ENCODE peak calls at places on chromosomes 6 and 20, in four cellular contexts. One of them, this sample, is unnamed.
A peak's percentile ranks its signal among the peaks of the same experiment; 100 is the strongest.

GRCh38 chr6:106747139-106747538 is 117.8 kb downstream of the QRSL1 start:
- DNase-seq in mammary epithelial cell: peak; percentile 85
- DNase-seq in mesenchymal stem cell: no peak
- DNase-seq in OCI-LY7: no peak
- DNase-seq in this sample: no peak

GRCh38 chr20:61846741-61847419 is 218.8 kb downstream of the TAF4 start:
- DNase-seq in mammary epithelial cell: no peak
- DNase-seq in mesenchymal stem cell: no peak
- DNase-seq in OCI-LY7: no peak
- DNase-seq in this sample: no peak

GRCh38 chr20:39259808-39260207 is 297.7 kb downstream of the DHX35 start:
- DNase-seq in mammary epithelial cell: no peak
- DNase-seq in mesenchymal stem cell: no peak
- DNase-seq in OCI-LY7: no peak
- DNase-seq in this sample: peak; percentile 62

GRCh38 chr20:24935140-24935539 is 13.9 kb upstream of the CST7 start:
- DNase-seq in mammary epithelial cell: no peak
- DNase-seq in mesenchymal stem cell: no peak
- DNase-seq in OCI-LY7: no peak
- DNase-seq in this sample: no peak

GRCh38 chr6:98581725-98582124 is 252.6 kb upstream of the POU3F2 start:
- DNase-seq in mammary epithelial cell: peak; percentile 19
- DNase-seq in mesenchymal stem cell: no peak
- DNase-seq in OCI-LY7: no peak
- DNase-seq in this sample: no peak

GRCh38 chr6:137264308-137265075 is 45.3 kb upstream of the IFNGR1 start:
- DNase-seq in mammary epithelial cell: no peak
- DNase-seq in mesenchymal stem cell: no peak
- DNase-seq in OCI-LY7: no peak
- DNase-seq in this sample: no peak

GRCh38 chr6:119459207-119459974 is 109.8 kb upstream of the MAN1A1 start:
- DNase-seq in mammary epithelial cell: no peak
- DNase-seq in mesenchymal stem cell: no peak
- DNase-seq in OCI-LY7: peak; percentile 31
- DNase-seq in this sample: no peak

GRCh38 chr6:149208071-149208670 is 109.3 kb upstream of the TAB2 start:
- DNase-seq in mammary epithelial cell: no peak
- DNase-seq in mesenchymal stem cell: no peak
- DNase-seq in OCI-LY7: no peak
- DNase-seq in this sample: no peak

GRCh38 chr20:26276811-26277210 is 580.2 kb upstream of the ZNF337 start:
- DNase-seq in mammary epithelial cell: peak; percentile 0
- DNase-seq in mesenchymal stem cell: no peak
- DNase-seq in OCI-LY7: no peak
- DNase-seq in this sample: no peak

GRCh38 chr6:83132121-83132520 is 60.9 kb downstream of the PGM3 start:
- DNase-seq in mammary epithelial cell: no peak
- DNase-seq in mesenchymal stem cell: no peak
- DNase-seq in OCI-LY7: no peak
- DNase-seq in this sample: no peak

GRCh38 chr6:127503022-127503421 is 16.1 kb downstream of the MTCL3 start:
- DNase-seq in mammary epithelial cell: no peak
- DNase-seq in mesenchymal stem cell: no peak
- DNase-seq in OCI-LY7: no peak
- DNase-seq in this sample: no peak

GRCh38 chr6:79625746-79626145 is 5.4 kb upstream of the SH3BGRL2 start:
- DNase-seq in mammary epithelial cell: no peak
- DNase-seq in mesenchymal stem cell: no peak
- DNase-seq in OCI-LY7: no peak
- DNase-seq in this sample: no peak

GRCh38 chr6:116447496-116448011 is 13.6 kb upstream of the CALHM6 start:
- DNase-seq in mammary epithelial cell: peak; percentile 91
- DNase-seq in mesenchymal stem cell: peak; percentile 99
- DNase-seq in OCI-LY7: no peak
- DNase-seq in this sample: no peak

DNA sequence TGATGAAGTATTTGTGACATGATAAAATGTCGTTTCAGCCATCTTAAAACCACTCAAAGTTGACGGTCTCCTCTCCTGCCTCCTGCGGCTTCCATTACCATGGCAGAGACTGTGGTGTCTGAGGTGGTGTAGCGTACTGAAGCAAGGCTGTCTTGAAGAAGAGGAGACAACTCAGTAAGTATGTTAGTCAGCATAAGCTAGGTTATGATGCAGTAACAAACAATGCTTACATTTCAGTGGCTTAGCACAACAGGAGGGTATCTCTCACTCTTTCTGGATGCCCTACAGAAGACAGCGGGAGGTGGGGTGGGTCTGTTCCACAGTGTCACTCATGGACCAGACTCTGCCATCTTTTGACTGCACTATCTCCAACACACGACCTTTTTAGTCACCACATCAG is 174.7 kb upstream of the AHI1 start:
- DNase-seq in mammary epithelial cell: no peak
- DNase-seq in mesenchymal stem cell: no peak
- DNase-seq in OCI-LY7: no peak
- DNase-seq in this sample: no peak
- H3K27ac ChIP-seq in mammary epithelial cell: no peak overlapping the region
- H3K27ac ChIP-seq in mesenchymal stem cell: no peak overlapping the region
- H3K27ac ChIP-seq in OCI-LY7: no peak overlapping the region
- H3K27ac ChIP-seq in this sample: no peak overlapping the region

GRCh38 chr6:140572129-140572528 is 1197.7 kb upstream of the CITED2 start:
- DNase-seq in mammary epithelial cell: peak; percentile 86
- DNase-seq in mesenchymal stem cell: peak; percentile 89
- DNase-seq in OCI-LY7: no peak
- DNase-seq in this sample: no peak
- H2AFZ ChIP-seq in mammary epithelial cell: no peak overlapping the region
- H2AFZ ChIP-seq in mesenchymal stem cell: no peak overlapping the region
- H2AFZ ChIP-seq in OCI-LY7: no peak overlapping the region
- H2AFZ ChIP-seq in this sample: no peak overlapping the region

DNA sequence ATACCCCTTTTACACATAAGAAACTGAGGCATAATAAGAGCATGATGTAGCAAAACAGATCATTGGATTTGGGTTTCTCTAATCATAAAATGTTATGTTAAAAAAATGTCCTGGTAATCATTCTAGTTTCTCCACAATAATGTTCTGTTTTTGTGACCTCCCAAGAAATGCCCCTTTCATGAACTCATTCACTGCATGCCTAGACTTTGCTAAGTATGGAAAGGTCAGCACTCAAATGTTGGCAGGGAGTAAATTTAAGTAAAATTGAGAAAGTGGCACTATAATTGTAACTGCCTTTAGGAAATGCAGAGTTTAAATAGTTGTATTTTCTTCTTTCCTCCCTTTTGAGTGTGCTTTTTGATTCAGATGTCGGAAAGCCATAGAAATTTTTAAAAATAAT is 48.5 kb upstream of the ID4 start:
- DNase-seq in mammary epithelial cell: no peak
- DNase-seq in mesenchymal stem cell: no peak
- DNase-seq in OCI-LY7: no peak
- DNase-seq in this sample: no peak
- H3K4me2 ChIP-seq in mammary epithelial cell: no peak overlapping the region
- H3K4me2 ChIP-seq in mesenchymal stem cell: no peak overlapping the region
- H3K4me2 ChIP-seq in OCI-LY7: no peak overlapping the region
- H3K4me2 ChIP-seq in this sample: no peak overlapping the region

GRCh38 chr20:1928154-1928553 is 32.9 kb downstream of the SIRPA start:
- DNase-seq in mammary epithelial cell: no peak
- DNase-seq in mesenchymal stem cell: peak; percentile 81
- DNase-seq in OCI-LY7: no peak
- DNase-seq in this sample: no peak

GRCh38 chr20:1929460-1929859 is 34.3 kb downstream of the SIRPA start:
- DNase-seq in mammary epithelial cell: no peak
- DNase-seq in mesenchymal stem cell: no peak
- DNase-seq in OCI-LY7: no peak
- DNase-seq in this sample: no peak

GRCh38 chr20:1930165-1930564 is 35.0 kb downstream of the SIRPA start:
- DNase-seq in mammary epithelial cell: no peak
- DNase-seq in mesenchymal stem cell: no peak
- DNase-seq in OCI-LY7: no peak
- DNase-seq in this sample: no peak

GRCh38 chr20:1927217-1927616 is 32.0 kb downstream of the SIRPA start:
- DNase-seq in mammary epithelial cell: no peak
- DNase-seq in mesenchymal stem cell: no peak
- DNase-seq in OCI-LY7: no peak
- DNase-seq in this sample: no peak

DNA sequence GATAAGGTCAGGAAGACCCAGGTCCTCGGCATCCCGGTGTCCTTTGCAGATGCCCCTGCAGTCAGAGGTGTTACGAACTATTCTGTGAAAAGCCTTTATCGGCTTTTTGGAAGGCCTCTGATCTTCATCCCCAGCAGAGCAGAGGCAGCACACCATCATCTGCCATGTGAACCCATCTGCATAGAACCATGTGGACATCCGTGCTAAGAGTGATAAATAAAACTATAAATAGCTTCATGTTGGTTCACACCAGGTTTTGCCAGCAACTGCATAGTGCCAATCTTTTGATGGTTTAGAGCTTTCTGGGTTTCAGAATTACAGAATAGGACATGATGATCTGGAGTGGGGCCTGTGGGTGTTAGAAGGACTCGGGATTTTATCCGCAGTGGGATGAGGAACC is 33.6 kb downstream of the SIRPA start:
- DNase-seq in mammary epithelial cell: no peak
- DNase-seq in mesenchymal stem cell: peak; percentile 21
- DNase-seq in OCI-LY7: no peak
- DNase-seq in this sample: no peak
- H3K27ac ChIP-seq in mammary epithelial cell: no peak overlapping the region
- H3K27ac ChIP-seq in mesenchymal stem cell: no peak overlapping the region
- H3K27ac ChIP-seq in OCI-LY7: no peak overlapping the region
- H3K27ac ChIP-seq in this sample: no peak overlapping the region

GRCh38 chr20:59625214-59625922 is 21.0 kb downstream of the PHACTR3 start:
- DNase-seq in mammary epithelial cell: no peak
- DNase-seq in mesenchymal stem cell: no peak
- DNase-seq in OCI-LY7: no peak
- DNase-seq in this sample: no peak
- H2AFZ ChIP-seq in mammary epithelial cell: no peak overlapping the region
- H2AFZ ChIP-seq in mesenchymal stem cell: no peak overlapping the region
- H2AFZ ChIP-seq in OCI-LY7: no peak overlapping the region
- H2AFZ ChIP-seq in this sample: no peak overlapping the region

DNA sequence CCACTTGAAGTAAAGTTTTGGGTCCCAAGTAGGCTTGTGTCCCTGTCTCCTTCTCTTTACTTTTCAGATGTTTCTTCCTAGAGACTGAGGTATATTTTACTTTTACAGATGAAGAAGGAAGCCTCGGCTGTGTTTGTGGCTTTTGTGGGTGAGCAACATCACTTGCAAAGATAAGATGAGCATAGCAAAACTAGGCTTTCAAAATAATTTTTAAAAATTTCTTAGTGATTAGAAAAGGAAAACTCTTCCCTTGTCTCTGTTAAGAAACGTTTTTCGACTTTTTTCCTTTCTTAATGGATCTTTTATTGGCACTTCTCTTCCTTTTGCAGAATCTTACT is 7.6 kb downstream of the PTPN1 start:
- DNase-seq in mammary epithelial cell: no peak
- DNase-seq in mesenchymal stem cell: no peak
- DNase-seq in OCI-LY7: no peak
- DNase-seq in this sample: peak; percentile 26
- H3K4me2 ChIP-seq in mammary epithelial cell: peak overlapping the region; percentile 26
- H3K4me2 ChIP-seq in mesenchymal stem cell: peak overlapping the region; percentile 26
- H3K4me2 ChIP-seq in OCI-LY7: no peak overlapping the region
- H3K4me2 ChIP-seq in this sample: peak overlapping the region; percentile 14

GRCh38 chr6:46583081-46583480 is 69.5 kb downstream of the CYP39A1 start:
- DNase-seq in mammary epithelial cell: no peak
- DNase-seq in mesenchymal stem cell: no peak
- DNase-seq in OCI-LY7: no peak
- DNase-seq in this sample: no peak
- H3K27ac ChIP-seq in mammary epithelial cell: no peak overlapping the region
- H3K27ac ChIP-seq in mesenchymal stem cell: no peak overlapping the region
- H3K27ac ChIP-seq in OCI-LY7: no peak overlapping the region
- H3K27ac ChIP-seq in this sample: no peak overlapping the region

GRCh38 chr20:37346232-37346525 is 239 bp downstream of the SRC start:
- DNase-seq in mammary epithelial cell: no peak
- DNase-seq in mesenchymal stem cell: no peak
- DNase-seq in OCI-LY7: no peak
- DNase-seq in this sample: no peak

GRCh38 chr20:37343994-37344355 is 2.0 kb upstream of the SRC start:
- DNase-seq in mammary epithelial cell: no peak
- DNase-seq in mesenchymal stem cell: no peak
- DNase-seq in OCI-LY7: no peak
- DNase-seq in this sample: no peak

GRCh38 chr20:37345339-37346231 is at the start of gene SRC:
- DNase-seq in mammary epithelial cell: peak; percentile 77
- DNase-seq in mesenchymal stem cell: peak; percentile 70
- DNase-seq in OCI-LY7: no peak
- DNase-seq in this sample: peak; percentile 80

GRCh38 chr20:37343212-37343993 is 2.5 kb upstream of the SRC start:
- DNase-seq in mammary epithelial cell: peak; percentile 52
- DNase-seq in mesenchymal stem cell: no peak
- DNase-seq in OCI-LY7: no peak
- DNase-seq in this sample: peak; percentile 24

DNA sequence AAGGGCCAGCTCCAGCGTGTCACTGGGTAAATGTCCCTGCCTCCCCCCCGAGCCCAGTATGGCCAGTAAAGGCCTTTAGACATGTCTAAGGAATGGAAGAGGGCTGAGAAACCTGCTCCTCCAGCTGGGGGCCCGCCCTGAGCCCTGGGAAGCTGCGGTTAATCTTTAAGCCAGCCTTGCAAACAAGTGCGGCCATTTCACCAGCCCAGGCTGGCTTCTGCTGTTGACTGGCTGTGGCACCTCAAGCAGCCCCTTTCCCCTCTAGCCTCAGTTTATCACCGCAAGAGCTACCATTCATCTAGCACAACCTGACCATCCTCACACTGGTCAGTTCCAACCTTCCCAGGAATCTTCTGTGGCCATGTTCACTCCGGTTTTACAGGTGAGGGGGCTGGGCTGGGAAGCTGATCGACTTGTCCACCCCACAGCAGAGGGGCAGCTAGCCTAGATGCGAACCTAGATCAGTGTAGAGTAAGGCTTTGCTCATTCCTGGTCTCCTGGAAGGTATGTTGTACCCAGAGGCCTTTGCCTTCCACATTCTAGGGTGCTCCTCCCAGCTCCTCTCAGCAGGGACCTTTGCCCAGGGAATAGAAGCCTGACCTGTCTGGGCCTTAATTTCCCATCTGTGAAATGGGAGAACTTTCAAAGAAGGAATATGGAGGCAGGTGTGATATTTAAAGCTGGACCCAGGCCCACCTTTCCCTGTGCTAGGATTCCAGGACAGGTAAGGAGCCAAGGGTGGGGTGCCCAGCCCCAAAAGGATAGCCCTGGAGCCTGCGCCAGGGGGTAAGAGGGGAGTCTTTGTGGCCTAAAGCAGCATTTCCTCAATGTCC is 1.2 kb upstream of the SRC start:
- DNase-seq in mammary epithelial cell: peak; percentile 67
- DNase-seq in mesenchymal stem cell: no peak
- DNase-seq in OCI-LY7: no peak
- DNase-seq in this sample: no peak
- H2AFZ ChIP-seq in mammary epithelial cell: peak overlapping the region; percentile 67
- H2AFZ ChIP-seq in mesenchymal stem cell: no peak overlapping the region
- H2AFZ ChIP-seq in OCI-LY7: no peak overlapping the region
- H2AFZ ChIP-seq in this sample: peak overlapping the region; percentile 74

GRCh38 chr6:122995930-122996796 is at the start of gene CLVS2:
- DNase-seq in mammary epithelial cell: peak; percentile 7
- DNase-seq in mesenchymal stem cell: peak; percentile 21
- DNase-seq in OCI-LY7: no peak
- DNase-seq in this sample: no peak
- H3K4me2 ChIP-seq in mammary epithelial cell: peak within 1 kb of the TSS; percentile 53
- H3K4me2 ChIP-seq in mesenchymal stem cell: peak within 1 kb of the TSS; percentile 89
- H3K4me2 ChIP-seq in OCI-LY7: no peak within 1 kb of the TSS
- H3K4me2 ChIP-seq in this sample: no peak within 1 kb of the TSS

GRCh38 chr6:1365701-1366100 is 23.7 kb upstream of the FOXF2 start:
- DNase-seq in mammary epithelial cell: no peak
- DNase-seq in mesenchymal stem cell: no peak
- DNase-seq in OCI-LY7: no peak
- DNase-seq in this sample: no peak
- H3K27ac ChIP-seq in mammary epithelial cell: no peak overlapping the region
- H3K27ac ChIP-seq in mesenchymal stem cell: no peak overlapping the region
- H3K27ac ChIP-seq in OCI-LY7: no peak overlapping the region
- H3K27ac ChIP-seq in this sample: no peak overlapping the region